ENCODE peak calls at places on chromosomes 4 and X, in four cellular contexts. One of them, this sample, is unnamed.

GRCh38 chr4:137740192-137740591 is 207.9 kb upstream of the PCDH18 start:
- DNase-seq in brain microvascular endothelial cell: no peak
- DNase-seq in A549: no peak
- DNase-seq in EL: no peak
- DNase-seq in this sample: no peak

GRCh38 chr4:79913581-79913980 is 159.4 kb downstream of the ANTXR2 start:
- DNase-seq in brain microvascular endothelial cell: peak
- DNase-seq in A549: no peak
- DNase-seq in EL: peak
- DNase-seq in this sample: no peak

GRCh38 chrX:18931972-18932371 is 51.9 kb downstream of the PHKA2 start:
- DNase-seq in brain microvascular endothelial cell: peak
- DNase-seq in A549: peak
- DNase-seq in EL: peak
- DNase-seq in this sample: no peak

GRCh38 chrX:142828129-142828528 is 197.6 kb upstream of the SPANXN4 start:
- DNase-seq in brain microvascular endothelial cell: no peak
- DNase-seq in A549: no peak
- DNase-seq in EL: no peak
- DNase-seq in this sample: no peak

GRCh38 chr4:71944956-71945355 is 86.8 kb upstream of the NPFFR2 start:
- DNase-seq in brain microvascular endothelial cell: peak
- DNase-seq in A549: no peak
- DNase-seq in EL: peak
- DNase-seq in this sample: no peak

GRCh38 chr4:125520258-125520990 is 205.7 kb downstream of the FAT4 start:
- DNase-seq in brain microvascular endothelial cell: peak
- DNase-seq in A549: no peak
- DNase-seq in EL: peak
- DNase-seq in this sample: no peak

GRCh38 chr4:73193155-73193554 is 65.4 kb downstream of the ANKRD17 start:
- DNase-seq in brain microvascular endothelial cell: no peak
- DNase-seq in A549: no peak
- DNase-seq in EL: no peak
- DNase-seq in this sample: no peak

GRCh38 chrX:100872161-100872560 is 2.0 kb downstream of the NOX1 start:
- DNase-seq in brain microvascular endothelial cell: peak
- DNase-seq in A549: peak
- DNase-seq in EL: peak
- DNase-seq in this sample: no peak

GRCh38 chr4:127015616-127016015 is 617.1 kb upstream of the INTU start:
- DNase-seq in brain microvascular endothelial cell: no peak
- DNase-seq in A549: no peak
- DNase-seq in EL: no peak
- DNase-seq in this sample: no peak

GRCh38 chr4:176789955-176790354 is 2.8 kb downstream of the VEGFC start:
- DNase-seq in brain microvascular endothelial cell: peak
- DNase-seq in A549: peak
- DNase-seq in EL: peak
- DNase-seq in this sample: no peak

GRCh38 chr4:55553442-55553841 is 6.7 kb upstream of the CLOCK start:
- DNase-seq in brain microvascular endothelial cell: no peak
- DNase-seq in A549: no peak
- DNase-seq in EL: peak
- DNase-seq in this sample: no peak

GRCh38 chr4:68404153-68404552 is 43.1 kb upstream of the TMPRSS11E start:
- DNase-seq in brain microvascular endothelial cell: no peak
- DNase-seq in A549: no peak
- DNase-seq in EL: no peak
- DNase-seq in this sample: no peak

GRCh38 chr4:8274772-8275241 is 5.3 kb downstream of the HTRA3 start:
- DNase-seq in brain microvascular endothelial cell: peak
- DNase-seq in A549: no peak
- DNase-seq in EL: peak
- DNase-seq in this sample: peak

GRCh38 chr4:153758688-153759406 is 977 bp downstream of the RNF175 start:
- DNase-seq in brain microvascular endothelial cell: no peak
- DNase-seq in A549: no peak
- DNase-seq in EL: no peak
- DNase-seq in this sample: no peak

GRCh38 chr4:8215641-8216442 is 16.8 kb downstream of the SH3TC1 start:
- DNase-seq in brain microvascular endothelial cell: no peak
- DNase-seq in A549: no peak
- DNase-seq in EL: no peak
- DNase-seq in this sample: no peak

GRCh38 chr4:68076194-68076593 is 53.5 kb downstream of the TMPRSS11F start:
- DNase-seq in brain microvascular endothelial cell: no peak
- DNase-seq in A549: no peak
- DNase-seq in EL: no peak
- DNase-seq in this sample: no peak

GRCh38 chrX:347351-348117 is 28.9 kb upstream of the GTPBP6 start:
- DNase-seq in brain microvascular endothelial cell: no peak
- DNase-seq in A549: no peak
- DNase-seq in EL: no peak
- DNase-seq in this sample: peak

GRCh38 chr4:88939697-88940096 is 117.3 kb downstream of the FAM13A start:
- DNase-seq in brain microvascular endothelial cell: peak
- DNase-seq in A549: no peak
- DNase-seq in EL: peak
- DNase-seq in this sample: no peak

GRCh38 chrX:23008431-23009099 is 8.8 kb downstream of the DDX53 start:
- DNase-seq in brain microvascular endothelial cell: peak
- DNase-seq in A549: peak
- DNase-seq in EL: peak
- DNase-seq in this sample: no peak

GRCh38 chr4:6423575-6423974 is 48.8 kb downstream of the PPP2R2C start:
- DNase-seq in brain microvascular endothelial cell: no peak
- DNase-seq in A549: no peak
- DNase-seq in EL: no peak
- DNase-seq in this sample: no peak

GRCh38 chr4:100581337-100581736 is 63.5 kb upstream of the EMCN start:
- DNase-seq in brain microvascular endothelial cell: no peak
- DNase-seq in A549: no peak
- DNase-seq in EL: peak
- DNase-seq in this sample: no peak

GRCh38 chr4:155789391-155789790 is 30.6 kb downstream of the GUCY1B1 start:
- DNase-seq in brain microvascular endothelial cell: no peak
- DNase-seq in A549: no peak
- DNase-seq in EL: no peak
- DNase-seq in this sample: no peak

GRCh38 chr4:187235456-187236170 is 512.0 kb upstream of the FAT1 start:
- DNase-seq in brain microvascular endothelial cell: no peak
- DNase-seq in A549: peak
- DNase-seq in EL: no peak
- DNase-seq in this sample: no peak

GRCh38 chr4:25358515-25359275 is 18.4 kb upstream of the ANAPC4 start:
- DNase-seq in brain microvascular endothelial cell: no peak
- DNase-seq in A549: no peak
- DNase-seq in EL: no peak
- DNase-seq in this sample: peak

GRCh38 chr4:146478009-146478408 is 43.7 kb downstream of the SLC10A7 start:
- DNase-seq in brain microvascular endothelial cell: no peak
- DNase-seq in A549: no peak
- DNase-seq in EL: no peak
- DNase-seq in this sample: no peak

GRCh38 chrX:134373736-134374135 is 86.2 kb upstream of the HPRT1 start:
- DNase-seq in brain microvascular endothelial cell: no peak
- DNase-seq in A549: peak
- DNase-seq in EL: no peak
- DNase-seq in this sample: no peak